ENCODE peak calls at places on chromosomes 12 and 14, in nine cellular contexts. One of them, this sample, is unnamed.

GRCh38 chr12:716506-716905 is 35.9 kb upstream of the WNK1 start:
- DNase-seq in pancreas: no peak
- DNase-seq in dorsolateral prefrontal cortex: no peak
- DNase-seq in GM12865: no peak
- DNase-seq in cardiac fibroblast: peak
- DNase-seq in GM10248: peak
- DNase-seq in epithelial cell of esophagus: no peak
- DNase-seq in brain microvascular endothelial cell: no peak
- DNase-seq in AG09309: no peak
- DNase-seq in this sample: no peak

GRCh38 chr14:100048786-100049185 is 16.4 kb upstream of the EVL start:
- DNase-seq in brain microvascular endothelial cell: no peak
- DNase-seq in cardiac fibroblast: no peak
- DNase-seq in dorsolateral prefrontal cortex: no peak
- DNase-seq in GM12865: no peak
- DNase-seq in pancreas: no peak
- DNase-seq in GM10248: no peak
- DNase-seq in epithelial cell of esophagus: no peak
- DNase-seq in AG09309: no peak
- DNase-seq in this sample: no peak

GRCh38 chr12:113135178-113136127 is at the start of gene RASAL1:
- DNase-seq in AG09309: no peak
- DNase-seq in GM10248: peak
- DNase-seq in dorsolateral prefrontal cortex: peak
- DNase-seq in GM12865: peak
- DNase-seq in epithelial cell of esophagus: peak
- DNase-seq in brain microvascular endothelial cell: no peak
- DNase-seq in pancreas: peak
- DNase-seq in cardiac fibroblast: no peak
- DNase-seq in this sample: peak

GRCh38 chr12:59403259-59403932 is 192.4 kb upstream of the SLC16A7 start:
- DNase-seq in dorsolateral prefrontal cortex: no peak
- DNase-seq in pancreas: no peak
- DNase-seq in GM12865: peak
- DNase-seq in brain microvascular endothelial cell: peak
- DNase-seq in GM10248: peak
- DNase-seq in cardiac fibroblast: peak
- DNase-seq in epithelial cell of esophagus: peak
- DNase-seq in AG09309: peak
- DNase-seq in this sample: peak

GRCh38 chr14:68695326-68695768 is 97.5 kb downstream of the ZFP36L1 start:
- DNase-seq in brain microvascular endothelial cell: peak
- DNase-seq in dorsolateral prefrontal cortex: no peak
- DNase-seq in epithelial cell of esophagus: peak
- DNase-seq in GM12865: peak
- DNase-seq in pancreas: no peak
- DNase-seq in GM10248: peak
- DNase-seq in cardiac fibroblast: peak
- DNase-seq in AG09309: peak
- DNase-seq in this sample: peak

GRCh38 chr14:100822921-100823320 is 3.0 kb upstream of the MEG3 start:
- DNase-seq in GM10248: no peak
- DNase-seq in GM12865: no peak
- DNase-seq in AG09309: no peak
- DNase-seq in pancreas: no peak
- DNase-seq in cardiac fibroblast: no peak
- DNase-seq in dorsolateral prefrontal cortex: no peak
- DNase-seq in epithelial cell of esophagus: no peak
- DNase-seq in brain microvascular endothelial cell: no peak
- DNase-seq in this sample: no peak

GRCh38 chr12:55017421-55017820 is 2.4 kb upstream of the NEUROD4 start:
- DNase-seq in pancreas: no peak
- DNase-seq in GM12865: no peak
- DNase-seq in brain microvascular endothelial cell: no peak
- DNase-seq in AG09309: no peak
- DNase-seq in GM10248: no peak
- DNase-seq in cardiac fibroblast: no peak
- DNase-seq in dorsolateral prefrontal cortex: no peak
- DNase-seq in epithelial cell of esophagus: no peak
- DNase-seq in this sample: no peak

GRCh38 chr12:66623455-66623854 is 55.4 kb downstream of the GRIP1 start:
- DNase-seq in GM12865: peak
- DNase-seq in pancreas: no peak
- DNase-seq in GM10248: no peak
- DNase-seq in brain microvascular endothelial cell: no peak
- DNase-seq in dorsolateral prefrontal cortex: no peak
- DNase-seq in epithelial cell of esophagus: peak
- DNase-seq in cardiac fibroblast: no peak
- DNase-seq in AG09309: no peak
- DNase-seq in this sample: no peak

GRCh38 chr14:97626088-97626487 is 828.9 kb downstream of the VRK1 start:
- DNase-seq in brain microvascular endothelial cell: no peak
- DNase-seq in dorsolateral prefrontal cortex: no peak
- DNase-seq in epithelial cell of esophagus: no peak
- DNase-seq in cardiac fibroblast: no peak
- DNase-seq in GM10248: no peak
- DNase-seq in AG09309: no peak
- DNase-seq in pancreas: no peak
- DNase-seq in GM12865: no peak
- DNase-seq in this sample: no peak

GRCh38 chr14:106218189-106218588 is 691.8 kb downstream of the TMEM121 start:
- DNase-seq in GM10248: no peak
- DNase-seq in pancreas: no peak
- DNase-seq in AG09309: no peak
- DNase-seq in cardiac fibroblast: no peak
- DNase-seq in dorsolateral prefrontal cortex: no peak
- DNase-seq in brain microvascular endothelial cell: no peak
- DNase-seq in epithelial cell of esophagus: no peak
- DNase-seq in GM12865: no peak
- DNase-seq in this sample: no peak

GRCh38 chr12:14710632-14711324 is 14.4 kb upstream of the GUCY2C start:
- DNase-seq in AG09309: no peak
- DNase-seq in GM10248: no peak
- DNase-seq in GM12865: no peak
- DNase-seq in pancreas: no peak
- DNase-seq in brain microvascular endothelial cell: no peak
- DNase-seq in cardiac fibroblast: no peak
- DNase-seq in epithelial cell of esophagus: no peak
- DNase-seq in dorsolateral prefrontal cortex: no peak
- DNase-seq in this sample: no peak

GRCh38 chr12:1350055-1350933 is 244.1 kb downstream of the FBXL14 start:
- DNase-seq in cardiac fibroblast: peak
- DNase-seq in GM12865: no peak
- DNase-seq in GM10248: no peak
- DNase-seq in AG09309: peak
- DNase-seq in pancreas: no peak
- DNase-seq in epithelial cell of esophagus: peak
- DNase-seq in brain microvascular endothelial cell: peak
- DNase-seq in dorsolateral prefrontal cortex: no peak
- DNase-seq in this sample: no peak

GRCh38 chr12:77299001-77299400 is 233.6 kb upstream of the E2F7 start:
- DNase-seq in AG09309: peak
- DNase-seq in epithelial cell of esophagus: peak
- DNase-seq in cardiac fibroblast: peak
- DNase-seq in GM12865: no peak
- DNase-seq in brain microvascular endothelial cell: no peak
- DNase-seq in dorsolateral prefrontal cortex: no peak
- DNase-seq in pancreas: no peak
- DNase-seq in GM10248: no peak
- DNase-seq in this sample: no peak

GRCh38 chr12:72089678-72090077 is 151.0 kb downstream of the TPH2 start:
- DNase-seq in brain microvascular endothelial cell: no peak
- DNase-seq in GM12865: no peak
- DNase-seq in cardiac fibroblast: no peak
- DNase-seq in dorsolateral prefrontal cortex: no peak
- DNase-seq in GM10248: no peak
- DNase-seq in AG09309: no peak
- DNase-seq in epithelial cell of esophagus: no peak
- DNase-seq in pancreas: no peak
- DNase-seq in this sample: no peak

GRCh38 chr12:76346798-76347420 is 1.3 kb downstream of the BBS10 start:
- DNase-seq in pancreas: no peak
- DNase-seq in dorsolateral prefrontal cortex: no peak
- DNase-seq in GM12865: peak
- DNase-seq in AG09309: no peak
- DNase-seq in brain microvascular endothelial cell: peak
- DNase-seq in epithelial cell of esophagus: peak
- DNase-seq in GM10248: peak
- DNase-seq in cardiac fibroblast: peak
- DNase-seq in this sample: no peak

GRCh38 chr14:37669242-37669641 is 73.8 kb downstream of the TTC6 start:
- DNase-seq in pancreas: no peak
- DNase-seq in cardiac fibroblast: no peak
- DNase-seq in dorsolateral prefrontal cortex: no peak
- DNase-seq in GM10248: no peak
- DNase-seq in GM12865: no peak
- DNase-seq in brain microvascular endothelial cell: no peak
- DNase-seq in epithelial cell of esophagus: no peak
- DNase-seq in AG09309: no peak
- DNase-seq in this sample: no peak
- TF ChIP-seq CTCF in pancreas: no peak
- TF ChIP-seq CTCF in cardiac fibroblast: no peak
- TF ChIP-seq CTCF in dorsolateral prefrontal cortex: no peak
- TF ChIP-seq CTCF in GM10248: no peak
- TF ChIP-seq CTCF in GM12865: no peak
- TF ChIP-seq CTCF in brain microvascular endothelial cell: no peak
- TF ChIP-seq CTCF in epithelial cell of esophagus: no peak
- TF ChIP-seq CTCF in AG09309: no peak
- TF ChIP-seq CTCF in this sample: no peak

DNA sequence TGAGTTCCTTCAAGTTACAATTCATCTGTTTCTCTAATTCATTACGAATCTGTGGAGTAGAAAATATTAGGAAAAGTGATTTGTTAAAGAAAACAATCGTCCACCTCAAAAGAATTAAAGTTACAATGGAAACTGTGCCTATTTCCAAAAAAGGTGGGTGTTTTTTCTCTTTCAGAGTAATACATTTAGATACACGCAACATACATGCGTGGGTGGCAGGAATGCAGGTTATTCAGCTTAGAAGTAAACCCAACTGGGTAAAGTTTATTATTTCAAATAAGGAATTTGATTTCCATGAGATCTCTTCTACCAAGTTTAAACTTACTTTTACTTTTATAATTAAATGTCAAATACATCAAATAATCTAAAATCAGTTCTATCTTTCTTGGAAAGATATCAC is 52.2 kb downstream of the SSH1 start:
- DNase-seq in GM10248: no peak
- DNase-seq in cardiac fibroblast: peak
- DNase-seq in pancreas: no peak
- DNase-seq in AG09309: no peak
- DNase-seq in GM12865: no peak
- DNase-seq in epithelial cell of esophagus: no peak
- DNase-seq in brain microvascular endothelial cell: peak
- DNase-seq in dorsolateral prefrontal cortex: no peak
- DNase-seq in this sample: no peak
- TF ChIP-seq CTCF in GM10248: no peak
- TF ChIP-seq CTCF in cardiac fibroblast: no peak
- TF ChIP-seq CTCF in pancreas: no peak
- TF ChIP-seq CTCF in AG09309: no peak
- TF ChIP-seq CTCF in GM12865: no peak
- TF ChIP-seq CTCF in epithelial cell of esophagus: no peak
- TF ChIP-seq CTCF in brain microvascular endothelial cell: no peak
- TF ChIP-seq CTCF in dorsolateral prefrontal cortex: no peak
- TF ChIP-seq CTCF in this sample: no peak

GRCh38 chr14:55845963-55846851 is 266.2 kb downstream of the KTN1 start:
- DNase-seq in GM10248: no peak
- DNase-seq in GM12865: no peak
- DNase-seq in pancreas: no peak
- DNase-seq in AG09309: no peak
- DNase-seq in brain microvascular endothelial cell: no peak
- DNase-seq in cardiac fibroblast: peak
- DNase-seq in epithelial cell of esophagus: no peak
- DNase-seq in dorsolateral prefrontal cortex: no peak
- DNase-seq in this sample: no peak

GRCh38 chr14:55841625-55842024 is 261.6 kb downstream of the KTN1 start:
- DNase-seq in cardiac fibroblast: no peak
- DNase-seq in dorsolateral prefrontal cortex: no peak
- DNase-seq in brain microvascular endothelial cell: no peak
- DNase-seq in AG09309: no peak
- DNase-seq in GM10248: no peak
- DNase-seq in epithelial cell of esophagus: no peak
- DNase-seq in GM12865: no peak
- DNase-seq in pancreas: no peak
- DNase-seq in this sample: no peak

GRCh38 chr14:55840821-55841220 is 260.8 kb downstream of the KTN1 start:
- DNase-seq in AG09309: no peak
- DNase-seq in GM10248: no peak
- DNase-seq in pancreas: no peak
- DNase-seq in cardiac fibroblast: no peak
- DNase-seq in dorsolateral prefrontal cortex: no peak
- DNase-seq in brain microvascular endothelial cell: no peak
- DNase-seq in epithelial cell of esophagus: no peak
- DNase-seq in GM12865: no peak
- DNase-seq in this sample: no peak

GRCh38 chr14:55846852-55847471 is 267.0 kb downstream of the KTN1 start:
- DNase-seq in epithelial cell of esophagus: peak
- DNase-seq in brain microvascular endothelial cell: no peak
- DNase-seq in cardiac fibroblast: peak
- DNase-seq in GM12865: peak
- DNase-seq in GM10248: no peak
- DNase-seq in dorsolateral prefrontal cortex: peak
- DNase-seq in AG09309: peak
- DNase-seq in pancreas: no peak
- DNase-seq in this sample: no peak

GRCh38 chr14:55843718-55844403 is 263.9 kb downstream of the KTN1 start:
- DNase-seq in epithelial cell of esophagus: no peak
- DNase-seq in GM10248: no peak
- DNase-seq in pancreas: no peak
- DNase-seq in dorsolateral prefrontal cortex: no peak
- DNase-seq in GM12865: no peak
- DNase-seq in brain microvascular endothelial cell: no peak
- DNase-seq in AG09309: no peak
- DNase-seq in cardiac fibroblast: peak
- DNase-seq in this sample: no peak
- TF ChIP-seq CTCF in epithelial cell of esophagus: no peak
- TF ChIP-seq CTCF in GM10248: no peak
- TF ChIP-seq CTCF in pancreas: no peak
- TF ChIP-seq CTCF in dorsolateral prefrontal cortex: peak
- TF ChIP-seq CTCF in GM12865: no peak
- TF ChIP-seq CTCF in brain microvascular endothelial cell: peak
- TF ChIP-seq CTCF in AG09309: peak
- TF ChIP-seq CTCF in cardiac fibroblast: no peak
- TF ChIP-seq CTCF in this sample: peak

GRCh38 chr14:23895480-23895879 is 58.1 kb upstream of the DHRS4 start:
- DNase-seq in cardiac fibroblast: peak
- DNase-seq in GM10248: no peak
- DNase-seq in epithelial cell of esophagus: no peak
- DNase-seq in pancreas: no peak
- DNase-seq in brain microvascular endothelial cell: no peak
- DNase-seq in dorsolateral prefrontal cortex: no peak
- DNase-seq in AG09309: no peak
- DNase-seq in GM12865: no peak
- DNase-seq in this sample: no peak
- TF ChIP-seq CTCF in cardiac fibroblast: no peak
- TF ChIP-seq CTCF in GM10248: no peak
- TF ChIP-seq CTCF in epithelial cell of esophagus: no peak
- TF ChIP-seq CTCF in pancreas: no peak
- TF ChIP-seq CTCF in brain microvascular endothelial cell: peak
- TF ChIP-seq CTCF in dorsolateral prefrontal cortex: no peak
- TF ChIP-seq CTCF in AG09309: peak
- TF ChIP-seq CTCF in GM12865: peak
- TF ChIP-seq CTCF in this sample: no peak